ENCODE peak calls at places on chromosomes 4 and X, in five cellular contexts. N is ovary, J is HTR-8/SVneo, E is GM20000, Y is 8988T. P is an unnamed sample.

GRCh38 chr4:14249226-14249625 is 621.7 kb upstream of the BOD1L1 start:
- DNase-seq in N (no peak), J (no peak), E (no peak), Y (no peak), P (no peak)

GRCh38 chr4:184831153-184831552 is 5.4 kb upstream of the ACSL1 start:
- DNase-seq in N (no peak), J (no peak), E (no peak), Y (no peak), P (no peak)

GRCh38 chr4:911871-912490 is 20.1 kb downstream of the GAK start:
- DNase-seq in N (no peak), J (no peak), E (no peak), Y (no peak), P (no peak)

GRCh38 chrX:14073158-14073557 is 43.5 kb upstream of the GEMIN8 start:
- DNase-seq in N (no peak), J (no peak), E (no peak), Y (no peak), P (no peak)

GRCh38 chrX:49053223-49054072 is 5.4 kb upstream of the CCDC120 start:
- DNase-seq in N (peak; percentile 75), J (peak; percentile 71), E (peak; percentile 74), Y (peak; percentile 72), P (peak; percentile 60)

GRCh38 chr4:138535316-138535715 is 293.2 kb upstream of the SLC7A11 start:
- DNase-seq in N (no peak), J (no peak), E (no peak), Y (no peak), P (no peak)

GRCh38 chr4:24914460-24914859 is 1.6 kb upstream of the CCDC149 start:
- DNase-seq in N (no peak), J (no peak), E (no peak), Y (no peak), P (no peak)

GRCh38 chr4:140626982-140627381 is 58.2 kb upstream of the UCP1 start:
- DNase-seq in N (no peak), J (no peak), E (no peak), Y (no peak), P (no peak)

GRCh38 chrX:71440401-71440800 is 74.2 kb downstream of the TAF1 start:
- DNase-seq in N (no peak), J (no peak), E (no peak), Y (no peak), P (no peak)

GRCh38 chr4:100949350-100949935 is 397.9 kb downstream of the PPP3CA start:
- DNase-seq in N (no peak), J (no peak), E (no peak), Y (no peak), P (no peak)

GRCh38 chr4:112523008-112523440 is 7.0 kb upstream of the NEUROG2 start:
- DNase-seq in N (no peak), J (no peak), E (peak; percentile 73), Y (no peak), P (no peak)

GRCh38 chrX:96994088-96994487 is 110.4 kb downstream of the RPA4 start:
- DNase-seq in N (no peak), J (no peak), E (no peak), Y (no peak), P (no peak)

GRCh38 chrX:66698273-66699204 is 59.7 kb upstream of the EDA2R start:
- DNase-seq in N (no peak), J (no peak), E (no peak), Y (no peak), P (no peak)

GRCh38 chr4:3296651-3297050 is 3.8 kb downstream of the RGS12 start:
- DNase-seq in N (no peak), J (no peak), E (no peak), Y (no peak), P (no peak)

GRCh38 chrX:8984231-8984630 is 49.7 kb downstream of the FAM9B start:
- DNase-seq in N (no peak), J (no peak), E (no peak), Y (no peak), P (no peak)

GRCh38 chr4:83516042-83516772 is 19.7 kb upstream of the GPAT3 start:
- DNase-seq in N (no peak), J (no peak), E (no peak), Y (no peak), P (peak; percentile 69)

GRCh38 chr4:147842573-147842972 is 110.7 kb downstream of the ARHGAP10 start:
- DNase-seq in N (no peak), J (no peak), E (no peak), Y (no peak), P (no peak)

GRCh38 chrX:40864972-40865371 is 129.6 kb upstream of the MED14 start:
- DNase-seq in N (no peak), J (no peak), E (no peak), Y (no peak), P (peak; percentile 61)

GRCh38 chrX:73877687-73878086 is 314.7 kb downstream of the CHIC1 start:
- DNase-seq in N (no peak), J (no peak), E (no peak), Y (no peak), P (no peak)

GRCh38 chr4:107094332-107094731 is 58.2 kb upstream of the DKK2 start:
- DNase-seq in N (no peak), J (peak; percentile 0), E (no peak), Y (no peak), P (peak; percentile 54)

GRCh38 chrX:43717161-43717560 is 61.1 kb downstream of the MAOA start:
- DNase-seq in N (no peak), J (no peak), E (no peak), Y (no peak), P (no peak)

GRCh38 chrX:150225756-150226155 is 137.4 kb upstream of the MAMLD1 start:
- DNase-seq in N (no peak), J (no peak), E (no peak), Y (no peak), P (no peak)

P was measured in AG08395.